ENCODE peak calls at places on chromosomes 3 and 15, in seven cellular contexts. One of them, this sample, is unnamed.

GRCh38 chr3:171792549-171792948 is 17.7 kb downstream of the PLD1 start:
- DNase-seq in astrocyte of the spinal cord: no peak
- DNase-seq in ELF-1: no peak
- DNase-seq in astrocyte of the cerebellum: no peak
- DNase-seq in WTC11: no peak
- DNase-seq in HTR-8/SVneo: no peak
- DNase-seq in psoas muscle: no peak
- DNase-seq in this sample: no peak

GRCh38 chr3:78918361-78919020 is 849.3 kb downstream of the ROBO1 start:
- DNase-seq in HTR-8/SVneo: no peak
- DNase-seq in astrocyte of the cerebellum: no peak
- DNase-seq in WTC11: no peak
- DNase-seq in ELF-1: no peak
- DNase-seq in astrocyte of the spinal cord: no peak
- DNase-seq in psoas muscle: no peak
- DNase-seq in this sample: peak

GRCh38 chr3:114408763-114409162 is 114.9 kb downstream of the TIGIT start:
- DNase-seq in astrocyte of the spinal cord: peak
- DNase-seq in astrocyte of the cerebellum: no peak
- DNase-seq in HTR-8/SVneo: no peak
- DNase-seq in psoas muscle: no peak
- DNase-seq in ELF-1: peak
- DNase-seq in WTC11: peak
- DNase-seq in this sample: no peak

GRCh38 chr3:129702934-129703712 is 96.6 kb upstream of the PLXND1 start:
- DNase-seq in WTC11: no peak
- DNase-seq in astrocyte of the cerebellum: no peak
- DNase-seq in astrocyte of the spinal cord: no peak
- DNase-seq in ELF-1: no peak
- DNase-seq in psoas muscle: no peak
- DNase-seq in HTR-8/SVneo: peak
- DNase-seq in this sample: no peak

GRCh38 chr15:78989701-78990248 is 44.9 kb upstream of the CTSH start:
- DNase-seq in WTC11: no peak
- DNase-seq in HTR-8/SVneo: no peak
- DNase-seq in ELF-1: no peak
- DNase-seq in astrocyte of the cerebellum: no peak
- DNase-seq in psoas muscle: no peak
- DNase-seq in astrocyte of the spinal cord: no peak
- DNase-seq in this sample: no peak

GRCh38 chr3:174441588-174442316 is 417.4 kb upstream of the NAALADL2 start:
- DNase-seq in HTR-8/SVneo: peak
- DNase-seq in psoas muscle: no peak
- DNase-seq in astrocyte of the cerebellum: no peak
- DNase-seq in ELF-1: no peak
- DNase-seq in WTC11: no peak
- DNase-seq in astrocyte of the spinal cord: peak
- DNase-seq in this sample: peak

GRCh38 chr3:157669403-157669802 is 166.2 kb upstream of the VEPH1 start:
- DNase-seq in astrocyte of the spinal cord: no peak
- DNase-seq in WTC11: no peak
- DNase-seq in astrocyte of the cerebellum: no peak
- DNase-seq in ELF-1: no peak
- DNase-seq in psoas muscle: no peak
- DNase-seq in HTR-8/SVneo: peak
- DNase-seq in this sample: peak

GRCh38 chr3:19688767-19689166 is 245.2 kb downstream of the EFHB start:
- DNase-seq in WTC11: no peak
- DNase-seq in astrocyte of the spinal cord: no peak
- DNase-seq in HTR-8/SVneo: no peak
- DNase-seq in ELF-1: peak
- DNase-seq in astrocyte of the cerebellum: no peak
- DNase-seq in psoas muscle: no peak
- DNase-seq in this sample: no peak

GRCh38 chr15:85646538-85647091 is 148.1 kb downstream of the KLHL25 start:
- DNase-seq in ELF-1: no peak
- DNase-seq in psoas muscle: no peak
- DNase-seq in HTR-8/SVneo: no peak
- DNase-seq in astrocyte of the spinal cord: peak
- DNase-seq in astrocyte of the cerebellum: peak
- DNase-seq in WTC11: no peak
- DNase-seq in this sample: peak